ENCODE peak calls at places on chromosomes 6 and 20, in ten cellular contexts. A is HuH-7.5; P is activated T-cell treated with anti-CD3 and anti-CD28 coated beads, Interleukin-2, amount 50 U/mL, for 1 hour; K is retina; S is NCI-H1417; C is breast epithelium; O is mesendoderm; H is effector CD8-positive, alpha-beta T cell; B is activated CD4-positive, CD25-positive, alpha-beta regulatory T cell treated with anti-CD3 and anti-CD28 coated beads, Interleukin-2, amount 50 U/mL, for 72 hours; R is activated T-helper 9 cell treated with anti-CD3 and anti-CD28 coated beads, Interleukin-2, amount 50 U/mL, for 16 hours. D is an unnamed sample.

GRCh38 chr6:22149501-22150490 is 147.0 kb downstream of the PRL start:
- DNase-seq in A (no peak), P (no peak), K (peak; percentile 87), S (peak; percentile 36), C (no peak), O (no peak), H (no peak), B (no peak), R (no peak), D (no peak)

GRCh38 chr6:120852293-120852849 is 481.9 kb downstream of the TBC1D32 start:
- DNase-seq in A (no peak), P (no peak), K (no peak), S (no peak), C (no peak), O (no peak), H (no peak), B (no peak), R (no peak), D (no peak)

GRCh38 chr20:32446301-32447100 is 88.4 kb downstream of the ASXL1 start:
- DNase-seq in A (no peak), P (no peak), K (no peak), S (no peak), C (no peak), O (no peak), H (no peak), B (no peak), R (no peak), D (no peak)

GRCh38 chr20:2178328-2179232 is 77.0 kb downstream of the STK35 start:
- DNase-seq in A (no peak), P (no peak), K (no peak), S (no peak), C (no peak), O (no peak), H (no peak), B (no peak), R (no peak), D (no peak)

GRCh38 chr20:61217848-61218247 is 34.2 kb upstream of the CDH4 start:
- DNase-seq in A (no peak), P (no peak), K (no peak), S (no peak), C (no peak), O (no peak), H (no peak), B (no peak), R (no peak), D (no peak)

GRCh38 chr6:14506656-14507242 is 389.2 kb downstream of the CD83 start:
- DNase-seq in A (no peak), P (no peak), K (no peak), S (peak; percentile 7), C (no peak), O (no peak), H (no peak), B (no peak), R (no peak), D (no peak)

GRCh38 chr20:33233129-33233774 is 2.5 kb upstream of the BPIFA1 start:
- DNase-seq in A (peak; percentile 23), P (no peak), K (no peak), S (no peak), C (no peak), O (peak; percentile 55), H (no peak), B (no peak), R (no peak), D (no peak)

GRCh38 chr6:28885149-28885738 is 38.5 kb downstream of the TRIM27 start:
- DNase-seq in A (no peak), P (no peak), K (peak; percentile 19), S (no peak), C (no peak), O (no peak), H (no peak), B (no peak), R (no peak), D (peak; percentile 76)

GRCh38 chr20:22796465-22797077 is 212.2 kb upstream of the FOXA2 start:
- DNase-seq in A (no peak), P (no peak), K (no peak), S (no peak), C (no peak), O (no peak), H (no peak), B (no peak), R (no peak), D (no peak)

GRCh38 chr20:24587384-24588046 is 118.1 kb downstream of the SYNDIG1 start:
- DNase-seq in A (no peak), P (no peak), K (no peak), S (no peak), C (no peak), O (no peak), H (no peak), B (no peak), R (no peak), D (no peak)

GRCh38 chr20:50982372-50982771 is 23.8 kb downstream of the MOCS3 start:
- DNase-seq in A (no peak), P (no peak), K (no peak), S (no peak), C (peak; percentile 57), O (no peak), H (no peak), B (no peak), R (no peak), D (peak; percentile 64)

GRCh38 chr20:33480071-33480470 is 9.8 kb upstream of the CBFA2T2 start:
- DNase-seq in A (no peak), P (no peak), K (no peak), S (no peak), C (no peak), O (no peak), H (no peak), B (no peak), R (no peak), D (no peak)

D was measured in erythroblast.